ENCODE peak calls at places on chromosomes 12 and 14, in seven cellular contexts. Q is HepG2, L is A549, I is HCT116, C is WTC11, N is K562, J is SK-N-SH. O is an unnamed sample.

GRCh38 chr14:80215756-80216581 is 4.7 kb upstream of the DIO2 start:
- DNase-seq in J (no peak), L (peak), C (no peak), N (no peak), I (no peak), Q (no peak), O (no peak)

GRCh38 chr12:13209279-13210021 is 12.9 kb downstream of the EMP1 start:
- DNase-seq in I (no peak), C (no peak), L (no peak), J (no peak), N (no peak), Q (no peak), O (no peak)

GRCh38 chr14:58138719-58139482 is 13.1 kb downstream of the ARMH4 start:
- DNase-seq in J (no peak), C (no peak), Q (no peak), N (no peak), L (no peak), I (no peak), O (no peak)

GRCh38 chr14:28344381-28344780 is 422.2 kb upstream of the FOXG1 start:
- DNase-seq in L (peak), I (no peak), Q (no peak), C (no peak), J (no peak), N (no peak), O (peak)

GRCh38 chr14:91311284-91311662 is 66.8 kb upstream of the GPR68 start:
- DNase-seq in J (no peak), Q (no peak), C (no peak), I (no peak), L (no peak), N (no peak), O (peak)

GRCh38 chr12:52389313-52390207 is 4.1 kb upstream of the KRT84 start:
- DNase-seq in Q (no peak), I (no peak), J (no peak), N (no peak), L (no peak), C (no peak), O (no peak)

GRCh38 chr12:124479680-124480468 is 87.5 kb downstream of the NCOR2 start:
- DNase-seq in I (no peak), N (no peak), L (no peak), C (no peak), Q (no peak), J (no peak), O (no peak)

GRCh38 chr12:122062832-122063690 is 15.5 kb upstream of the MLXIP start:
- DNase-seq in J (peak), L (peak), C (no peak), Q (peak), N (peak), I (peak), O (peak)

GRCh38 chr14:68466491-68466977 is 326.3 kb downstream of the ZFP36L1 start:
- DNase-seq in J (no peak), L (peak), Q (peak), I (peak), N (no peak), C (no peak), O (no peak)

GRCh38 chr12:123149088-123149827 is 1.6 kb downstream of the PITPNM2 start:
- DNase-seq in I (no peak), L (peak), C (no peak), Q (no peak), J (peak), N (peak), O (no peak)

DNA sequence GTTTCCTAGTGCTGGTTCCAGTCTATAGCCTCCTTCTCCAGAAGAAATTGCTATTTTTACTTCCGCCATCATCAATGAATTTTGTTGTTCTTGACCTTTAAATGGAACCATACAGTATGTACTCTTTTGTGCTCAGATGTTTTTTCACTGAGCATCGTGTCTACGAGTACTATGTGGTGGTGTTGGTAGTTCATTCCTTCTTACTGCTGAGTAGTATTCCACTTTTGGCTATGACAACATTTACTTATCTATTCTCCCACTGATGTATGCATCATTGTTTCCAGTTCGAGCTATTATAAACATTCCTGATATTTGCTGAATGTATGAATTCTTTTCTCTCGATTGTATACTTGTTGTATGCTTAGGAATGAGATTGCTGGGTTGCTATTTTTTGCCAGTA is 28.6 kb downstream of the SLC2A14 start:
- DNase-seq in I (no peak), N (no peak), Q (no peak), C (no peak), L (no peak), J (no peak), O (no peak)
- TF ChIP-seq MAX in I (no peak), N (no peak), Q (no peak), C (no peak), L (no peak), J (no peak), O (no peak)

DNA sequence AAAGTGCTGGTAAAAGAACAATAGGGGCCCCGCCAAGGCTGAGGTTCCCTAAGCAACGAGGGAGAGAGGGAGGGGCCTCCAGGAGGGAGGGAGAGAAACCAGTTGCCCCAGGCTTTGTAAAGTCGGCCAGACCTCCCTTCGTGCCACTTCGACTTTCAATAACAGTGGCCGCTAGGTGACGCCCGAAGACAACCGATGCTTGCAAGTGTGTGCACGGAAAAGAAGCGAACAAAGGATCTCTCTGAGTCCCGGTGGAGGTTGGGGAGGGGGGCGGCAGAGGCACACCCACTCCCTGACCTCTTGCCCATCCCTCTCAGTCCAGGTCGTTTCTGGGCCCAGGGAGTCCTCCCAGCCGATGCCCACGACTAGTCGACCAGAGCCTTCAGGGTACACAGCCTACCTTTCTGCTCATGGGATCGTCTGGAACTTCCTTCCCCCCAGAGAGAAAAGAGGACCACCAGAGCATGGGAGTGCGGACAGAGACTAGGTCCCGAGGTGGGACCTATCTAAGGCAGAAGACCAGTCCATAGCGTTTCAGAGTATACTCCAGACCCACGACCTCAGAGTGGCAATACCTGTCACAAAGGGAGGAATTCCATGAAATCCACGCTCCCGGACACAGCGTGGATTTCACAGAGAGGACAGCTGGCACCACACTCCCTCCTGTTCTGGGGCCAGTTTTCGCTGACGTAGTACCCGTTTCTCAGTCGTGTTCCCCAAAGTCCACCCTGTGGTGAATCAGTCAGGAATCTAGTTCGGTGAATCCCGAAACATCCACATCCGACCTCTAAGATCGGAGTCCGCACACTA is 262.7 kb upstream of the ALG10B start:
- DNase-seq in N (peak), J (peak), I (no peak), L (peak), Q (peak), C (no peak), O (no peak)
- TF ChIP-seq CTCF in N (peak), J (peak), I (no peak), L (peak), Q (peak), C (no peak), O (no peak)

DNA sequence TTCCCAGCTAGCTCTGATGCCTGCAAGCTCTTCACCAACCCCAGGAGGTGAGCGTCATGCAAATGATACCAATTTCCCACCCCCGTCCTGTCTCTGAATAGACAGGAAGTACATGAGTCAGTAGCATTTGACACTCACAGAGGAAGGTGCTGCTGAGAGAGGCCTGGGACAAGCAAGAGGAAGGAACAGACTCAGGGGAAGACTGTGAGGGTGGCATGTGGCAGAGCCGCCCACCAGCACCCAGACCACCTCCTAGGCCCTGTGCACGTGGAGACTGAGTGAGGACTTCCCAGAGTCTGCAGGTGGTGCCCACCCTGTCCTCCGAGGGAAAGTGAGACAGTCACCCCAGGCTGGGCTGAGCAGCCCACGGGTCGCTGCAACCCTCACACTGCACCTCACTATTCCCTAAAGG is 199.5 kb upstream of the SFSWAP start:
- DNase-seq in J (no peak), I (peak), Q (no peak), N (no peak), C (no peak), L (peak), O (peak)
- TF ChIP-seq MAX in J (no peak), I (no peak), Q (no peak), N (no peak), C (no peak), L (no peak), O (peak)

DNA sequence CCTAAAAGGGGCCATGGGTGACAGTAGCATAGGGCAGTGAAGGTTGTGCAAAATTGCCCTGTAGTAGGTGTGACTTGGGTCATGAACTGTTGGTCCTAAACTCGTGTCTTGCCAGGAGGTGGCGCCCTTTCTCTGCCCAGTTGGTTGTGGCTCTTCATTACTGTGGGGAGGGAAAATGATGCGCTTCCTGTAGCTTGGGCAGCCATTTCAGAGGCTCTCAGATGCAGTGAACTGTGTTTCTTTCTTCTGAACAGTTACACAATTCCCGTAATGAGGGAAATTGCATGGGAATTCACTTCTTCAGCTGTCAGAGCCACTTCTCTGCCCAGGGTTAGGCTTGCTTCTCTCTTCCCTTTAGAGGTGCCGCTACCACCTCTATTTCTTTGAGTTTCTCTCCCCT is 148.1 kb upstream of the NRXN3 start:
- DNase-seq in J (peak), L (peak), N (peak), C (peak), Q (peak), I (peak), O (peak)
- TF ChIP-seq CTCF in J (peak), L (peak), N (peak), C (peak), Q (peak), I (peak), O (peak)

DNA sequence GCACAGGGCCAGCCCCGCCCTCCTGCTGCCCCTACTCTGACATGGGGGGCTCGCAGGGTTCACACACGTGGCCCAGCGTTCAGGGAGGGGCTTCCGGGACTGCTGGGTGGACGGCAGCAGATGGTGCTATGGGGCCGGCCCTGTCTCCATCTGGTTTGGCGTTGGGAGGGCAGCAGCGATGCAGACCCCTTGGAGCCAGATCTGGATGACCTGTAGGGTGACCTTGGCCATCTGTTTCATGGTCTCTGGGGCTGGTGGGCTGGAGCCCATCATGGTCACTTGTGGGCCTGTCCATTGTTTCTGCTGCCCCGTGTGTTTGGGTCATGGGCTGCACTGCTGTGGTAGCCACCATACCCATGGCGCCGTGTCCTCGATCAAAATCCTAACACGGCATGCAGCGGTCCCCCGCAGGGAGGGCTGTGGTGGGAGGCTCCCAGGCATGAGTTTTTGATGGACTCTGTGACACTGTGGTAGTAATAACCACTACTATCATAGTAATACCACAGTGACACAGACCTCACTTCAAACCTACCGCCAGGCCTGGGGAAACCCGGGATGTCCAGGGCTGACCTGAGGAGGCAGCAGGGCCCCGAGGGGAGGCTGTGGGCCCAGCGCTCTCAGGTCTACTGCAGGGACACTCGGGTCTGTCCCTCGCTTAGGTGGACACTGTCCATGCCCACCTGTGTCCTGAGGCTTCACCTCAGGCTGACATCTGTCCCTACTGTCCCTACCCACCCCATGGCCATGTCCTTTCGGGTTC is 359.4 kb downstream of the TMEM121 start:
- DNase-seq in J (no peak), C (peak), I (no peak), N (no peak), Q (no peak), L (no peak), O (no peak)
- TF ChIP-seq MAX in J (no peak), C (no peak), I (no peak), N (no peak), Q (no peak), L (no peak), O (no peak)

DNA sequence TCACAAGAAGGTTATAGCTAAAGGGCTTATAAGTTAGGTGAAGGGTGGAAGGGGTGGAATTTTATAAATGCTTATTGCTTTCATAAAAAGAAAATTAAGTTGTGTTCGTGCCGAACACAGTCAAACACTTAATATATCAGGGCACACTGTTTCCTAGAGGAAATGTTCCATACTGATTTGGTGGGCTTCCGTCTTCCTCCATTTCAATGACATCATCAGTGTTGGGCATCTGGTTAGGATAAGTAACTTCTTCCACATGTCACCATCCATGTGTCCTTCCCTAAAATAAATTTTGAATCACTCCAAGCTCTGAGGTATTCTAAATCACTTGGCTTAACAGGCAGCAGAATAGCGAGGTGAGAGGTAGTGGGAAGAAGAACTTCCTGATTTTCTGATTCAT is 466.4 kb downstream of the MED13L start:
- DNase-seq in L (no peak), C (no peak), N (no peak), Q (no peak), J (no peak), I (no peak), O (no peak)
- TF ChIP-seq CTCF in L (no peak), C (no peak), N (no peak), Q (no peak), J (no peak), I (no peak), O (no peak)

DNA sequence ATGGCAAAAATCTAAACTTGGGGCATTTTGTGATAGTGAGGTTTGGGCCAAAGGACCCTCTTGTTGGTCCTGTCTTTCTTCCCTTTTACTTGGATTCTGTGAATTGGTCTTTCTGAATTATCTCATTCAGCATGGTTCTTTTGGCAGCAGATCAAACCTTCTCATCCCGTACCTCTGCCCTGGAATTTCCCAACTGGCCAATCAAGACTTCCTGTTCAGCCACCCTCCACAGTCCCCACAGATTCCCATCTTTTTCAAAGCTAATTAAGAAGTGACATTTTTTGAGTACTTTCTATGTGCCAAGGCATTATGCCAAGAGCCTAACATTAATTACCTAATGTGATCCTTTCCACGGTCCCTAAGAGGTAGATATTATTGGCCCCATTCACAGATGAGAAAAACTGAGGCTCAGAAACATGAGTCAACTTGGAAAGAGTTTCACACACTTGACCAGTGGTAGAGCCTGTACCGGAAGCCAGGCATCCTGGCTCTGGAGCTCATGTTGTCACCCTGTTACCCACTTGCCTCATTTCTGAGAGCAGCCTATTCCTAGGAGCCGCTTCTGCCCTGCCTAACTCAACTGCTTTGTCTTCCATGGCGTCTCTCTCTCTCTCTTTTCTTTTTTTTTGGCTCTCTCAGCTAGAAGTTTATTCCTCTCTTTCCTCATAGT is 135.9 kb downstream of the C12orf75 start:
- DNase-seq in Q (no peak), N (no peak), J (no peak), L (no peak), C (no peak), I (no peak), O (no peak)
- TF ChIP-seq MAX in Q (no peak), N (no peak), J (no peak), L (no peak), C (no peak), I (no peak), O (no peak)